ENCODE peak calls at places on chromosomes 12 and 14, in seven cellular contexts. G, S, R, L, O, C and B are unnamed samples.

GRCh38 chr14:65226824-65227604 is 124.7 kb upstream of the MAX start:
- DNase-seq in G (no peak), S (no peak), R (no peak), L (no peak), O (no peak), C (no peak), B (no peak)

GRCh38 chr14:99672506-99673327 is 11.4 kb upstream of the CYP46A1 start:
- DNase-seq in G (no peak), S (no peak), R (no peak), L (no peak), O (no peak), C (no peak), B (no peak)

GRCh38 chr12:65956056-65956738 is 131.9 kb downstream of the HMGA2 start:
- DNase-seq in G (no peak), S (peak), R (no peak), L (no peak), O (no peak), C (no peak), B (no peak)

GRCh38 chr12:1351926-1352325 is 242.5 kb downstream of the FBXL14 start:
- DNase-seq in G (no peak), S (no peak), R (no peak), L (no peak), O (no peak), C (no peak), B (no peak)

GRCh38 chr12:58416211-58416610 is 474.8 kb downstream of the ATP23 start:
- DNase-seq in G (no peak), S (peak), R (no peak), L (no peak), O (no peak), C (no peak), B (no peak)

GRCh38 chr12:86914716-86915115 is 658.5 kb upstream of the MGAT4C start:
- DNase-seq in G (no peak), S (no peak), R (no peak), L (peak), O (no peak), C (no peak), B (no peak)

GRCh38 chr14:76662580-76662979 is 98.7 kb upstream of the VASH1 start:
- DNase-seq in G (no peak), S (no peak), R (no peak), L (no peak), O (no peak), C (no peak), B (no peak)

GRCh38 chr14:34710744-34711143 is 3.6 kb downstream of the CFL2 start:
- DNase-seq in G (no peak), S (no peak), R (no peak), L (no peak), O (no peak), C (no peak), B (no peak)

GRCh38 chr12:62715086-62715786 is 219.7 kb downstream of the PPM1H start:
- DNase-seq in G (no peak), S (no peak), R (no peak), L (no peak), O (no peak), C (peak), B (no peak)

GRCh38 chr12:124073636-124074035 is 100.6 kb downstream of the ZNF664 start:
- DNase-seq in G (no peak), S (no peak), R (no peak), L (no peak), O (no peak), C (no peak), B (no peak)

GRCh38 chr14:54529811-54530210 is 20.1 kb downstream of the CGRRF1 start:
- DNase-seq in G (no peak), S (no peak), R (no peak), L (no peak), O (no peak), C (no peak), B (no peak)

GRCh38 chr12:49636574-49636973 is 13.2 kb downstream of the PRPF40B start:
- DNase-seq in G (no peak), S (no peak), R (no peak), L (no peak), O (no peak), C (no peak), B (no peak)

GRCh38 chr14:71776463-71777359 is 155.5 kb upstream of the RGS6 start:
- DNase-seq in G (no peak), S (no peak), R (no peak), L (no peak), O (no peak), C (no peak), B (no peak)

GRCh38 chr12:107344035-107344808 is 250.9 kb upstream of the CRY1 start:
- DNase-seq in G (no peak), S (no peak), R (no peak), L (peak), O (no peak), C (no peak), B (no peak)

GRCh38 chr14:91250912-91251311 is 6.4 kb upstream of the GPR68 start:
- DNase-seq in G (no peak), S (no peak), R (no peak), L (no peak), O (no peak), C (no peak), B (no peak)

GRCh38 chr14:68232643-68233055 is 413.1 kb downstream of the RAD51B start:
- DNase-seq in G (no peak), S (peak), R (no peak), L (peak), O (peak), C (peak), B (no peak)

GRCh38 chr14:102917469-102918211 is 4.8 kb upstream of the AMN start:
- DNase-seq in G (peak), S (peak), R (peak), L (no peak), O (peak), C (peak), B (no peak)

GRCh38 chr14:76391981-76392690 is 16.2 kb downstream of the ESRRB start:
- DNase-seq in G (no peak), S (no peak), R (no peak), L (no peak), O (no peak), C (no peak), B (no peak)

GRCh38 chr14:103581954-103582703 is 19.4 kb downstream of the COA8 start:
- DNase-seq in G (no peak), S (no peak), R (no peak), L (no peak), O (peak), C (no peak), B (no peak)

GRCh38 chr14:59739794-59740193 is 130.8 kb downstream of the RTN1 start:
- DNase-seq in G (no peak), S (no peak), R (no peak), L (no peak), O (no peak), C (no peak), B (no peak)

GRCh38 chr12:9240776-9241175 is 32.6 kb upstream of the PZP start:
- DNase-seq in G (no peak), S (no peak), R (no peak), L (no peak), O (no peak), C (no peak), B (no peak)